ENCODE peak calls at places on chromosome 2, in eight cellular contexts. B is GDM1; G is activated CD4-positive, alpha-beta T cell treated with anti-CD3 and anti-CD28 coated beads for 24 hours; Q is sciatic nerve; W is RWPE1; T is HFF-Myc; I is stimulated activated CD8-positive, alpha-beta memory T cell treated with anti-CD3 and anti-CD28 coated beads, Interleukin-2, amount 100 ng/mL, for 48 hours; P is activated T-helper 1 cell treated with anti-CD3 and anti-CD28 coated beads, Interleukin-2, amount 50 U/mL, for 16 hours. X is an unnamed sample.

GRCh38 chr2:97714084-97714949 is 941 bp downstream of the ZAP70 start:
- DNase-seq in B (no peak), G (no peak), Q (no peak), W (peak), T (no peak), I (no peak), P (no peak), X (no peak)

GRCh38 chr2:8661736-8662135 is 20.1 kb upstream of the ID2 start:
- DNase-seq in B (no peak), G (no peak), Q (no peak), W (no peak), T (no peak), I (no peak), P (no peak), X (peak)

GRCh38 chr2:72083751-72084583 is 63.7 kb downstream of the CYP26B1 start:
- DNase-seq in B (no peak), G (no peak), Q (no peak), W (no peak), T (no peak), I (no peak), P (no peak), X (no peak)

GRCh38 chr2:69945447-69945846 is 16.0 kb downstream of the ASPRV1 start:
- DNase-seq in B (peak), G (no peak), Q (no peak), W (peak), T (no peak), I (no peak), P (no peak), X (peak)

GRCh38 chr2:44330801-44331200 is 30.5 kb downstream of the PREPL start:
- DNase-seq in B (no peak), G (no peak), Q (no peak), W (no peak), T (no peak), I (no peak), P (no peak), X (no peak)

GRCh38 chr2:133378386-133378785 is 189.9 kb downstream of the NCKAP5 start:
- DNase-seq in B (no peak), G (no peak), Q (no peak), W (no peak), T (no peak), I (no peak), P (no peak), X (no peak)

GRCh38 chr2:48112911-48113687 is 206.8 kb upstream of the FBXO11 start:
- DNase-seq in B (no peak), G (no peak), Q (no peak), W (no peak), T (no peak), I (no peak), P (no peak), X (no peak)

GRCh38 chr2:27115485-27115884 is 3.4 kb downstream of the CGREF1 start:
- DNase-seq in B (no peak), G (no peak), Q (no peak), W (no peak), T (no peak), I (no peak), P (no peak), X (no peak)

GRCh38 chr2:95018301-95018700 is 7.2 kb upstream of the MAL start:
- DNase-seq in B (no peak), G (no peak), Q (no peak), W (no peak), T (no peak), I (no peak), P (no peak), X (no peak)

GRCh38 chr2:24822049-24822706 is 29.0 kb downstream of the CENPO start:
- DNase-seq in B (no peak), G (no peak), Q (peak), W (no peak), T (no peak), I (no peak), P (no peak), X (peak)

GRCh38 chr2:203949228-203949627 is 12.7 kb downstream of the ICOS start:
- DNase-seq in B (no peak), G (no peak), Q (no peak), W (peak), T (no peak), I (no peak), P (no peak), X (no peak)

GRCh38 chr2:85678384-85678783 is 10.4 kb upstream of the SFTPB start:
- DNase-seq in B (no peak), G (no peak), Q (no peak), W (no peak), T (no peak), I (no peak), P (no peak), X (no peak)

GRCh38 chr2:219459460-219460311 is 25.0 kb downstream of the SPEG start:
- DNase-seq in B (no peak), G (no peak), Q (no peak), W (peak), T (peak), I (no peak), P (peak), X (peak)

GRCh38 chr2:31335921-31336570 is 78.5 kb downstream of the XDH start:
- DNase-seq in B (no peak), G (no peak), Q (no peak), W (no peak), T (peak), I (no peak), P (no peak), X (peak)